ENCODE peak calls at places on chromosomes 12 and 14, in four cellular contexts. P is A549, G is heart left ventricle, A is stomach. Y is an unnamed sample.

GRCh38 chr12:76455582-76456345 is 103.8 kb downstream of the OSBPL8 start:
- DNase-seq in P (peak; percentile 91), G (no peak), A (no peak), Y (no peak)

GRCh38 chr12:62865860-62866407 is 69.0 kb downstream of the PPM1H start:
- DNase-seq in P (peak; percentile 22), G (no peak), A (no peak), Y (no peak)

GRCh38 chr12:115004469-115005146 is 320.6 kb upstream of the TBX3 start:
- DNase-seq in P (peak; percentile 70), G (no peak), A (no peak), Y (no peak)

GRCh38 chr12:71269199-71269598 is 111.4 kb upstream of the TSPAN8 start:
- DNase-seq in P (no peak), G (no peak), A (no peak), Y (no peak)

GRCh38 chr12:49866859-49867579 is 24.1 kb upstream of the BCDIN3D start:
- DNase-seq in P (peak; percentile 66), G (peak; percentile 79), A (peak; percentile 85), Y (peak; percentile 87)

GRCh38 chr12:79706156-79706555 is 15.4 kb upstream of the PAWR start:
- DNase-seq in P (no peak), G (no peak), A (no peak), Y (no peak)

GRCh38 chr12:131133994-131134393 is 180.3 kb downstream of the ADGRD1 start:
- DNase-seq in P (no peak), G (no peak), A (no peak), Y (no peak)

GRCh38 chr12:91327136-91327535 is 144.5 kb upstream of the DCN start:
- DNase-seq in P (no peak), G (no peak), A (no peak), Y (no peak)

GRCh38 chr14:92560106-92560865 is 46.7 kb downstream of the RIN3 start:
- DNase-seq in P (no peak), G (no peak), A (no peak), Y (no peak)

GRCh38 chr12:122871851-122872785 is 23.8 kb downstream of the VPS37B start:
- DNase-seq in P (peak; percentile 44), G (peak; percentile 68), A (peak; percentile 70), Y (no peak)

GRCh38 chr12:118042091-118042490 is 18.9 kb downstream of the WSB2 start:
- DNase-seq in P (no peak), G (no peak), A (no peak), Y (no peak)

GRCh38 chr12:60501124-60501729 is 905.4 kb downstream of the SLC16A7 start:
- DNase-seq in P (no peak), G (no peak), A (no peak), Y (no peak)

GRCh38 chr14:104967414-104968152 is 10.6 kb downstream of the AHNAK2 start:
- DNase-seq in P (peak; percentile 36), G (peak; percentile 79), A (peak; percentile 64), Y (no peak)

GRCh38 chr14:50103558-50103957 is 12.8 kb downstream of the VCPKMT start:
- DNase-seq in P (no peak), G (no peak), A (no peak), Y (no peak)

GRCh38 chr14:60349663-60350365 is 100.8 kb downstream of the PPM1A start:
- DNase-seq in P (peak; percentile 58), G (no peak), A (peak; percentile 33), Y (no peak)

GRCh38 chr12:117966511-117966910 is 2.3 kb downstream of the KSR2 start:
- DNase-seq in P (no peak), G (no peak), A (no peak), Y (no peak)

GRCh38 chr14:97177016-97177415 is 379.8 kb downstream of the VRK1 start:
- DNase-seq in P (peak; percentile 58), G (no peak), A (no peak), Y (no peak)

GRCh38 chr12:103729499-103729898 is 111.5 kb downstream of the NT5DC3 start:
- DNase-seq in P (no peak), G (no peak), A (no peak), Y (no peak)

GRCh38 chr14:98896476-98896875 is 375.5 kb downstream of the BCL11B start:
- DNase-seq in P (no peak), G (no peak), A (no peak), Y (no peak)

GRCh38 chr14:75283162-75283883 is 4.7 kb downstream of the FOS start:
- DNase-seq in P (peak; percentile 89), G (no peak), A (peak; percentile 72), Y (no peak)

GRCh38 chr14:65613251-65613650 is 200.7 kb downstream of the FUT8 start:
- DNase-seq in P (no peak), G (no peak), A (no peak), Y (no peak)

GRCh38 chr12:95085612-95086011 is 12.2 kb upstream of the NR2C1 start:
- DNase-seq in P (no peak), G (no peak), A (no peak), Y (no peak)

GRCh38 chr12:54053625-54054441 is at the start of gene HOXC4:
- DNase-seq in P (peak; percentile 63), G (no peak), A (peak; percentile 39), Y (no peak)

GRCh38 chr12:132543298-132544172 is 53.6 kb downstream of the FBRSL1 start:
- DNase-seq in P (no peak), G (no peak), A (no peak), Y (no peak)

GRCh38 chr14:105927094-105927475 is 400.7 kb downstream of the TMEM121 start:
- DNase-seq in P (no peak), G (peak; percentile 39), A (no peak), Y (no peak)

GRCh38 chr12:28222081-28222700 is 31.9 kb downstream of the CCDC91 start:
- DNase-seq in P (no peak), G (peak; percentile 38), A (no peak), Y (no peak)

GRCh38 chr12:47387991-47388390 is 308.2 kb upstream of the AMIGO2 start:
- DNase-seq in P (no peak), G (no peak), A (no peak), Y (no peak)

GRCh38 chr12:50419112-50419909 is 18.6 kb downstream of the LARP4 start:
- DNase-seq in P (peak; percentile 33), G (no peak), A (no peak), Y (no peak)

GRCh38 chr12:116538682-116539264 is 20.4 kb upstream of the MAP1LC3B2 start:
- DNase-seq in P (no peak), G (no peak), A (no peak), Y (no peak)

GRCh38 chr12:116538076-116538591 is 21.0 kb upstream of the MAP1LC3B2 start:
- DNase-seq in P (no peak), G (no peak), A (no peak), Y (no peak)

GRCh38 chr12:116540617-116541152 is 18.5 kb upstream of the MAP1LC3B2 start:
- DNase-seq in P (no peak), G (no peak), A (no peak), Y (no peak)

GRCh38 chr12:116539905-116540482 is 19.2 kb upstream of the MAP1LC3B2 start:
- DNase-seq in P (no peak), G (no peak), A (peak; percentile 68), Y (no peak)

GRCh38 chr12:116539361-116539771 is 19.8 kb upstream of the MAP1LC3B2 start:
- DNase-seq in P (peak; percentile 61), G (no peak), A (no peak), Y (no peak)
- H3K27ac ChIP-seq in P (no peak overlapping the region), G (peak overlapping the region; percentile 37), A (peak overlapping the region; percentile 25), Y (no peak overlapping the region)

GRCh38 chr14:58356268-58356667 is 39.5 kb upstream of the TOMM20L start:
- DNase-seq in P (no peak), G (no peak), A (no peak), Y (no peak)
- TF ChIP-seq POLR2A in P (no peak), G (no peak), A (no peak), Y (no peak)

GRCh38 chr12:124842073-124842749 is 21.5 kb downstream of the SCARB1 start:
- DNase-seq in P (no peak), G (no peak), A (no peak), Y (no peak)
- TF ChIP-seq CTCF in P (no peak), G (no peak), A (no peak), Y (no peak)

DNA sequence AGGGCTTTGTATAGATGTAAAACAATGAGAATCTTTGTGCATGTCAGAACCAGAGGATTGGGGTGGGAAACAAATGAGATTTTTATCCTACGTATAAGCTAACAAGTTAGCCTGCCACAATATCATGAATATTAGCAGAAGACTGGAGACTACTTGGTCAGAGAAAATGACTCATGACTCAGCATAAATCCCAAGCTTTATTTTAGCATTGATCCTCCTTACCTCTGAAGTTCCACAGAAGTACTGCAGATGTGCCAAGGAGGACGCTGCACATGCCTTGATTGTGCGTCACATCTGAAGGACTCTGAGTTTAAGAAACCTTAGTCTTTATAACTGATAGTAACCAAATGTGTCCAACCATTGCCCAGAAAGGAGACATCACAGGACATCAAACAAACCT is 234.0 kb upstream of the RPL10L start:
- DNase-seq in P (peak; percentile 1), G (no peak), A (no peak), Y (no peak)
- H3K27ac ChIP-seq in P (no peak overlapping the region), G (no peak overlapping the region), A (no peak overlapping the region), Y (no peak overlapping the region)

GRCh38 chr12:56631790-56632700 is 1.9 kb upstream of the BAZ2A start:
- DNase-seq in P (peak; percentile 34), G (peak; percentile 84), A (peak; percentile 82), Y (no peak)

GRCh38 chr12:56632701-56633464 is 2.8 kb upstream of the BAZ2A start:
- DNase-seq in P (no peak), G (no peak), A (no peak), Y (no peak)

GRCh38 chr12:56629459-56630179 is 507 bp downstream of the BAZ2A start:
- DNase-seq in P (peak; percentile 20), G (no peak), A (no peak), Y (no peak)

GRCh38 chr12:56628671-56629458 is 1.3 kb downstream of the BAZ2A start:
- DNase-seq in P (peak; percentile 35), G (peak; percentile 78), A (peak; percentile 70), Y (no peak)

GRCh38 chr12:56630180-56630632 is at the start of gene BAZ2A:
- DNase-seq in P (peak; percentile 85), G (peak; percentile 93), A (peak; percentile 90), Y (no peak)
- TF ChIP-seq POLR2A in P (no peak), G (no peak), A (no peak), Y (no peak)

DNA sequence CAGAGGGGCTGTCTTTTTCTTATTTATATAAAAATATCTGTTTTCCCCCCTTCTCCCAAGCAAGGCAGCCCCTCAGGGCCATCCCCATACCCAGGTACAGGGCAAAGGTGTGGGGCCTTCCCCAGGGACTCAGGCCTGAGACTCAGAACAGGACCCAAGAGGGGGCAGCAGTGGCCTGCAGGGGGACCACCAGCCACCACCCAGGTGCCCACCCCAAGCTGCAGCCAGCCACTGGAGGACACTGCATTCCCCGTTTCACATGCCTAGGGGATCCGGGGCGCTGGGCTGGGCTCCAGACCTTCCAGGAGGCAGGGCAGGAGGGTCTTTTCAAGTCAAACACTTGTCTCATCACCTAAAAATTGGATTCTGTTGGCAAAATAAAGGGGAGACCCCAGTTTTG is 83.3 kb downstream of the SCARB1 start:
- DNase-seq in P (no peak), G (no peak), A (no peak), Y (no peak)
- TF ChIP-seq CTCF in P (no peak), G (no peak), A (no peak), Y (no peak)

Y was measured in vagina.